ENCODE peak calls at places on chromosomes 6 and 20, in six cellular contexts. M is lower leg skin, W is tibial nerve, E is adrenal gland, R is body of pancreas, P is esophagus squamous epithelium. C is an unnamed sample.

GRCh38 chr6:106411643-106412200 is 51.2 kb downstream of the CRYBG1 start:
- DNase-seq in R (peak), P (no peak), W (no peak), E (no peak), M (no peak), C (no peak)

GRCh38 chr6:151512481-151512880 is 18.7 kb downstream of the CCDC170 start:
- DNase-seq in P (no peak), R (no peak), E (no peak), W (no peak), M (no peak), C (no peak)

GRCh38 chr6:158649289-158650143 is at the start of gene SYTL3:
- DNase-seq in E (peak), W (no peak), P (peak), R (no peak), M (peak), C (peak)

GRCh38 chr6:35057449-35058030 is 83.6 kb downstream of the TCP11 start:
- DNase-seq in R (no peak), P (no peak), W (no peak), E (no peak), M (no peak), C (peak)

GRCh38 chr6:40148882-40149573 is 214.8 kb upstream of the MOCS1 start:
- DNase-seq in W (no peak), R (no peak), P (no peak), E (no peak), M (no peak), C (no peak)

GRCh38 chr6:43773050-43773956 is 3.3 kb downstream of the VEGFA start:
- DNase-seq in R (peak), P (no peak), E (peak), M (peak), W (no peak), C (peak)

GRCh38 chr6:170033666-170034065 is 257.2 kb downstream of the DLL1 start:
- DNase-seq in P (no peak), M (peak), E (peak), R (peak), W (no peak), C (no peak)

GRCh38 chr6:64012351-64013060 is 376.9 kb downstream of the PHF3 start:
- DNase-seq in E (no peak), W (peak), R (no peak), P (no peak), M (no peak), C (peak)

GRCh38 chr6:25852756-25853155 is 20.9 kb upstream of the SLC17A1 start:
- DNase-seq in E (no peak), W (no peak), P (no peak), M (no peak), R (no peak), C (no peak)

GRCh38 chr6:53069431-53069830 is 4.2 kb downstream of the FBXO9 start:
- DNase-seq in E (no peak), W (no peak), R (no peak), M (no peak), P (no peak), C (no peak)

GRCh38 chr20:51749674-51750036 is 18.5 kb downstream of the ATP9A start:
- DNase-seq in E (no peak), R (no peak), W (no peak), P (no peak), M (no peak), C (peak)

GRCh38 chr6:42337985-42338572 is 113.6 kb downstream of the TRERF1 start:
- DNase-seq in R (no peak), P (no peak), E (no peak), W (no peak), M (no peak), C (no peak)

GRCh38 chr20:33914871-33915270 is 78.8 kb upstream of the RALY start:
- DNase-seq in W (no peak), E (no peak), P (no peak), M (no peak), R (no peak), C (no peak)

GRCh38 chr20:31977080-31977479 is 9.1 kb downstream of the XKR7 start:
- DNase-seq in M (no peak), W (no peak), R (no peak), E (no peak), P (no peak), C (no peak)

GRCh38 chr20:10639762-10640556 is 33.8 kb downstream of the JAG1 start:
- DNase-seq in W (no peak), M (peak), R (peak), E (no peak), P (no peak), C (peak)

GRCh38 chr6:150739711-150740349 is 125.7 kb upstream of the MTHFD1L start:
- DNase-seq in M (no peak), W (no peak), R (no peak), E (no peak), P (no peak), C (no peak)

GRCh38 chr6:21300439-21300838 is 293.1 kb upstream of the SOX4 start:
- DNase-seq in W (no peak), E (no peak), P (no peak), M (no peak), R (no peak), C (no peak)

GRCh38 chr20:36777576-36777975 is 4.0 kb upstream of the DSN1 start:
- DNase-seq in P (no peak), E (no peak), W (no peak), M (no peak), R (no peak), C (no peak)

GRCh38 chr6:46790359-46790874 is 2.8 kb upstream of the MEP1A start:
- DNase-seq in M (no peak), P (no peak), R (no peak), W (no peak), E (no peak), C (no peak)

GRCh38 chr6:46789434-46790358 is 3.5 kb upstream of the MEP1A start:
- DNase-seq in R (no peak), W (no peak), M (no peak), P (no peak), E (no peak), C (no peak)

GRCh38 chr6:46794068-46794467 is 879 bp downstream of the MEP1A start:
- DNase-seq in R (no peak), E (no peak), W (no peak), P (no peak), M (no peak), C (no peak)

GRCh38 chr6:46792635-46793034 is 554 bp upstream of the MEP1A start:
- DNase-seq in R (no peak), W (no peak), E (no peak), M (no peak), P (no peak), C (no peak)

DNA sequence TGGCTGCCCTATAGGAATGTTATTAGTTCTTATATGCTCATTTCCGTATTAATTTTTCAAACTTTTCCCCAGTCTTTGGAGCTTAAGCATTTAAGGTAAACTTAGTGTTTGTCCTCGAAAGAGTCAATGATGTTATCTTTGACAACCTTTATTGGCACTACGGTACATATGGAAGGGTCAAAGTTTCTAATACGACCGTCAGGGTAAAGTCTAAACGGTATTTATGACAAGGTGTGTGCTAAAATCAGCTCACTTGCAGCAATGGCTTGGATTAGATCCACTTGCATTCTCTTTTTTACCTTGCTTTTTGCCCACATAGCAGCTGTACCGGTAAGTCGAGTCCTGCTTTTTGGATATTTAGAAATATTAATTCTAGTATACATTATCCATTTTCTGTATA is at the start of gene MEP1A:
- DNase-seq in W (no peak), P (no peak), M (no peak), E (no peak), R (no peak), C (no peak)
- TF ChIP-seq POLR2A in W (no peak), P (no peak), M (no peak), E (no peak), R (no peak), C (no peak)

GRCh38 chr6:131951576-131952230 is 531 bp upstream of the CCN2 start:
- DNase-seq in P (no peak), R (no peak), M (no peak), E (no peak), W (no peak), C (no peak)
- H3K4me3 ChIP-seq in P (peak), R (no peak), M (no peak), E (no peak), W (peak), C (no peak)

GRCh38 chr20:16437387-16437990 is 135.8 kb downstream of the KIF16B start:
- DNase-seq in P (no peak), E (no peak), W (no peak), R (no peak), M (no peak), C (no peak)

GRCh38 chr20:16438100-16438499 is 135.1 kb downstream of the KIF16B start:
- DNase-seq in R (no peak), P (no peak), W (no peak), M (no peak), E (no peak), C (no peak)

DNA sequence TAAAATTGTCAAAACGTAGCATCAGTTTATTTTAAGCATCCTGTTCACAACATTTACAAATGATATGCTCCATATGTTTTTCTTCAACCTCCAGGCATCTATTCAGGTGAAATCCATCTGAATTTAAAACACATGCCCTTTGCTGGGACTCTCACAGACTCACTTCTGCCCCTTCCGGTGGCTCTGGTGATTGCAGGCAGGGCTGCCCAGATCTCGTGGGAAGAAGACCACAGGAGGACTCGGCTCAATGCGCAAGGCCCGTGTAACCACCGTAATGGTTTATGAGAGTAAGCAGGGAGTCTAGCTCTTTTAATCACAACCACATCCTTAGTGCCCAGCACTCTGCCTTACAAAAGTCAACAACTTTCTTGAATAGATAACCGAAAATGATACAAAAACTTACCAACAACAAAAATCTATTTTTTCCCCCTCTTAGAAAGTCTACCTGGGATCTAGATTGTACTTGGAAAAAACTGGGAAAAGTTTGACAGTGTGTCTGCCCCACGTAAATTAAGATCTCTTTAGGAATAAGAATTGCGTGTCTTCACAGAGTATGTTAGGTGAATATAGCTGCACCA is 139.1 kb downstream of the KIF16B start:
- DNase-seq in M (peak), E (peak), R (peak), W (peak), P (no peak), C (peak)
- TF ChIP-seq CTCF in M (no peak), E (peak), R (peak), W (peak), P (peak), C (peak)

DNA sequence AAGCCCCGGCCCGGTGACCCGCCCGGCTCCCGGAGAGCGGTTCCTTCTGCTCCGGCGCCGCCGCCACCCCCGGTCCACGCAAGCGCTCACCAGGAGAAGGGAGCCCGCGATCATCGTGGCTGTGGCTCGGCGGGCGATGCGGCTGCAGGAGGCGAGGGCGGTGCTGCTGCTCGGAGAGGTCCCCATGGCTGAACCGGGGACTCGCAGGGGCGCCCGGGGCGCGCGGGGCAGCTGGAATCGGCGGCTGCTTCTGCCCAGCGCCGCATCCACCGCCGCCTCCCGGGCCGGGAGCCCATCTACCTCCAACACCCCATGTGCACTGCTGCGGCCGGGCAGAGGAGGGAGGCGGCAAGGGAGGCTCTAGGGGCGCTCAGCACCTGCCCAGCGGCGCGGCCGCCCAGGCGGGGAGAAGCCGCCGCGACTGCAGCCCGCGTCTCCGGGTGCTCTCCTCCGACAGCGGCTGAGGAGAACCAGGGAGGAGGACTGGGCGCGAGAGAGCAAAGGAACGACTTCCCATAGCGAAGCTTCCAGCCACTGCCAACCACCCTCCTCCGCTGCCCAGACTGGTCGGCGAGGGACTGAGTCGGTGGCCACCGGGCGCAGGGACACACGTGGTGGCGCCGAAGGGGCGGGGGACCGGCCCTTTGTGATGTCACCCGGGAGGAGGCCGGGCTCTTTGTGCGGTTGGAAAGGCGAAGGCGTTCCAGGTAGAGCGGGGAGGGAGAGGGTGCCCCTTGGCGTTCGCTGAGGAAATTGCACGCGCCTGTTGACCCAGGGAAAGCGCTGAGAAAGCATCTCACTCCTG is at the start of gene TNFRSF21:
- DNase-seq in P (peak), W (peak), E (peak), R (peak), M (peak), C (peak)
- TF ChIP-seq POLR2A in P (no peak), W (peak), E (peak), R (peak), M (no peak), C (no peak)

GRCh38 chr6:154504865-154505449 is 5.5 kb downstream of the CNKSR3 start:
- DNase-seq in R (no peak), E (no peak), P (no peak), W (no peak), M (no peak), C (no peak)

GRCh38 chr6:154508573-154509375 is 1.7 kb downstream of the CNKSR3 start:
- DNase-seq in M (no peak), E (no peak), P (no peak), R (no peak), W (no peak), C (no peak)

GRCh38 chr6:154506108-154506507 is 4.4 kb downstream of the CNKSR3 start:
- DNase-seq in E (no peak), R (no peak), W (no peak), P (no peak), M (no peak), C (peak)

GRCh38 chr6:154509421-154510143 is 903 bp downstream of the CNKSR3 start:
- DNase-seq in E (peak), W (no peak), P (no peak), M (peak), R (peak), C (peak)

GRCh38 chr6:154507209-154507898 is 3.1 kb downstream of the CNKSR3 start:
- DNase-seq in W (no peak), E (no peak), P (no peak), M (no peak), R (no peak), C (no peak)
- H3K4me3 ChIP-seq in W (no peak), E (no peak), P (no peak), M (no peak), R (peak), C (no peak)

GRCh38 chr20:38894091-38894847 is 31.9 kb upstream of the FAM83D start:
- DNase-seq in M (no peak), P (no peak), W (no peak), R (peak), E (no peak), C (no peak)

GRCh38 chr20:38895098-38895949 is 30.9 kb upstream of the FAM83D start:
- DNase-seq in R (no peak), W (no peak), M (no peak), P (no peak), E (no peak), C (no peak)

GRCh38 chr20:38897267-38897666 is 28.9 kb upstream of the FAM83D start:
- DNase-seq in E (no peak), P (no peak), R (no peak), W (no peak), M (no peak), C (no peak)

GRCh38 chr20:38893485-38894090 is 32.6 kb upstream of the FAM83D start:
- DNase-seq in M (peak), W (peak), E (peak), R (peak), P (no peak), C (peak)

DNA sequence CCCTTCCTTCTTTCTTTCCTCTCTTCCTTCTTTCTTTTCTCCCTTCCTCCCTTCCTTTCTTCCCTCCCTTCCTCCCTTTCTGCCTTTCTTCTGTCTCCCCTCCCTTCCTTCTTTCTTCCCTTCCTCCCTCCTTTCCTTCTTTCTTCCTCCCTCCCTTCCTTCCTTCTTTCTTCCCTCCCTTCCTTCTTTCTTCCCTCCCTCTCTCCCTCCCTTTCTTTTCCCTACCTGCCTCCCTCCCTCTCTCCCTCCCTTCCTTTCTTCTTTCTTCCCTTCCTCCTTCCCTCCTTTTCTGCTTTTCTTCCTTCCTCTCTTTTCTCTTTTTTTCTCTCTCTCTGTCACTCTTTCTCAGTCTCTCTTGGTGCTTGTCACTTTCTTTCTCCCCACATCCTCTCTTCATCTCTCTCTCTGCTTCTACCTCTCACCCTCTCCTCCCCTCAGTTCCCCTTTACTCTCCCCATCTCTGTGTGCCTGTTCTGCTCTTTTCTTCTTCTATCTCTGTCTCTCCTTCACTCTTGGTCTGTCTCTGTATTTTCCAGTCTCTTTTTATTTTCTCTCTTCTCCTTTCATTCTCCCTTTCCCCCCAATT is 30.1 kb upstream of the FAM83D start:
- DNase-seq in W (no peak), M (no peak), R (no peak), P (no peak), E (no peak), C (no peak)
- TF ChIP-seq CTCF in W (no peak), M (no peak), R (no peak), P (no peak), E (no peak), C (no peak)

GRCh38 chr6:31663087-31663960 is 1.5 kb downstream of the GPANK1 start:
- DNase-seq in P (no peak), R (no peak), M (no peak), E (no peak), W (no peak), C (no peak)

GRCh38 chr6:31663961-31664789 is 622 bp downstream of the GPANK1 start:
- DNase-seq in P (no peak), R (peak), E (peak), W (peak), M (peak), C (peak)

GRCh38 chr6:31664790-31665500 is at the start of gene GPANK1:
- DNase-seq in M (peak), W (peak), E (peak), P (peak), R (peak), C (peak)

GRCh38 chr6:31666337-31666960 is 569 bp downstream of the CSNK2B start:
- DNase-seq in R (no peak), M (no peak), E (no peak), P (no peak), W (no peak), C (no peak)

GRCh38 chr6:31665501-31666336 is at the start of gene CSNK2B:
- DNase-seq in E (peak), P (peak), R (peak), M (peak), W (peak), C (peak)
- TF ChIP-seq POLR2A in E (peak), P (no peak), R (peak), M (no peak), W (peak), C (peak)

DNA sequence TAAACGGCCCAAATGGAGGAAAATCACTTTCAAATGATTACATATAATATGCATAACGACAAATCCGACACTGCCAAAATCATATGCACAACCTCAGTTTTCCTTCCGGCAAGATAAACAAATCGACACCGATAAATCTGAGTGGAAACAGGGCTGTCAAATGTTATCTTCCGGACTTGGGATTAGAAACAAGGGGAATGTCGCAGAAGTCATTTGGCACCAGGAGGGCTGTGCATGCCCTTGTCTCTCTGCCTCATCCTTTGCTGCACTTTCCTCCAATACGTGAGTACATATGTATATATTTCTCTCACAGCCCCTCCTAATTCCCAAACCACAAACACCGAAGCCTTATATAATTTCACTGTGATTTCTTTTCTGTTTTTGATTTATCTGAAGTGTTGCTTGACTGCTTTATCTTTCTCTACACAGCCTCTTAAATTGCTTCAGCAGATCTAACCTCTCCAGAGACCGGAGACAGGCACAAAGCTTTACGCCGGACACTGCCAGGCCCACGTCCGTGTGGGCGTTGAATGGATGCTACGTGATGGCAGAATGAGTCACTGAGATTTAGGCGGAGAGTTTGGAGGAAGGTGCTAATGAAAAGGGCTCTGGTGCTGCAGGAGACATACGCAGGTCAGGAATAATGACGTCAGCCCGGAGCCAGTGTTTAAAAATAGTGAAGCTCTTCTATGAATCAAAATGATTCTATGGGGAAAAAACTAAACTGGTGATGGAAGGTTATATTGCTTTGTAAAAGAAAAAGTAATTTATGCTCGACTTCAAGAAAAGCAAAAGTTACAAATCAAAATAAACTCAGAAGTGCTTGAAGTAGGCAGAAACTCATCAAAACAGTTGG is 21.0 kb upstream of the PRELID3B start:
- DNase-seq in R (no peak), P (no peak), E (peak), M (no peak), W (no peak), C (no peak)
- H3K4me3 ChIP-seq in R (no peak), P (no peak), E (no peak), M (no peak), W (no peak), C (no peak)